ENCODE peak calls at places on chromosomes 13 and 19, in six cellular contexts. S is HCT116, O is HepG2, K is SK-N-SH, Z is GM12878, E is H1. N is an unnamed sample.

GRCh38 chr19:35935911-35936737 is at the start of gene LRFN3:
- DNase-seq in S (peak), O (peak), K (peak), Z (no peak), E (peak), N (peak)

GRCh38 chr19:15379996-15380647 is 535 bp upstream of the AKAP8 start:
- DNase-seq in S (peak), O (peak), K (no peak), Z (no peak), E (peak), N (peak)

GRCh38 chr19:57473646-57474045 is 3.7 kb downstream of the ZNF772 start:
- DNase-seq in S (no peak), O (no peak), K (no peak), Z (no peak), E (no peak), N (no peak)

GRCh38 chr13:100334209-100334608 is 245.3 kb downstream of the PCCA start:
- DNase-seq in S (no peak), O (no peak), K (no peak), Z (no peak), E (no peak), N (no peak)

GRCh38 chr13:67652887-67653286 is 422.8 kb upstream of the PCDH9 start:
- DNase-seq in S (no peak), O (no peak), K (no peak), Z (no peak), E (no peak), N (no peak)

GRCh38 chr13:66532146-66532545 is 698.0 kb downstream of the PCDH9 start:
- DNase-seq in S (no peak), O (no peak), K (no peak), Z (no peak), E (no peak), N (no peak)

GRCh38 chr13:50400035-50400726 is 384.9 kb downstream of the KCNRG start:
- DNase-seq in S (no peak), O (no peak), K (no peak), Z (no peak), E (no peak), N (no peak)

GRCh38 chr19:39498262-39499081 is at the start of gene DLL3:
- DNase-seq in S (no peak), O (no peak), K (peak), Z (no peak), E (peak), N (peak)

GRCh38 chr19:45340232-45340898 is at the start of gene KLC3:
- DNase-seq in S (peak), O (no peak), K (peak), Z (no peak), E (peak), N (peak)

GRCh38 chr13:34223984-34224383 is 406.0 kb downstream of the RFC3 start:
- DNase-seq in S (no peak), O (peak), K (no peak), Z (no peak), E (no peak), N (no peak)

GRCh38 chr13:25478186-25478585 is 106.4 kb downstream of the ATP8A2 start:
- DNase-seq in S (no peak), O (peak), K (no peak), Z (no peak), E (no peak), N (no peak)

GRCh38 chr19:46076951-46077814 is 36.4 kb upstream of the IGFL4 start:
- DNase-seq in S (peak), O (peak), K (peak), Z (no peak), E (peak), N (peak)

GRCh38 chr13:73902296-73902695 is 231.9 kb downstream of the KLF12 start:
- DNase-seq in S (no peak), O (no peak), K (no peak), Z (no peak), E (no peak), N (no peak)

GRCh38 chr19:18227781-18228271 is 1.6 kb upstream of the PDE4C start:
- DNase-seq in S (no peak), O (no peak), K (no peak), Z (no peak), E (no peak), N (no peak)

GRCh38 chr13:66099825-66100224 is 1130.3 kb downstream of the PCDH9 start:
- DNase-seq in S (no peak), O (no peak), K (no peak), Z (no peak), E (no peak), N (no peak)

GRCh38 chr19:41646589-41647204 is 19.8 kb upstream of the CEACAM4 start:
- DNase-seq in S (peak), O (no peak), K (peak), Z (no peak), E (peak), N (peak)

GRCh38 chr13:70668293-70668692 is 560.0 kb upstream of the KLHL1 start:
- DNase-seq in S (no peak), O (peak), K (no peak), Z (no peak), E (no peak), N (peak)

GRCh38 chr19:3670796-3671679 is 29.2 kb downstream of the PIP5K1C start:
- DNase-seq in S (no peak), O (no peak), K (no peak), Z (no peak), E (no peak), N (no peak)

GRCh38 chr13:101868585-101869469 is 416.4 kb downstream of the ITGBL1 start:
- DNase-seq in S (no peak), O (no peak), K (no peak), Z (no peak), E (no peak), N (no peak)

GRCh38 chr13:35785563-35786327 is 309.3 kb upstream of the MAB21L1 start:
- DNase-seq in S (no peak), O (no peak), K (peak), Z (no peak), E (no peak), N (no peak)

GRCh38 chr19:13834308-13834790 is 39.1 kb downstream of the ZSWIM4 start:
- DNase-seq in S (no peak), O (no peak), K (no peak), Z (no peak), E (no peak), N (peak)

GRCh38 chr19:1683869-1684572 is 31.6 kb upstream of the TCF3 start:
- DNase-seq in S (no peak), O (no peak), K (peak), Z (no peak), E (no peak), N (no peak)

GRCh38 chr13:24865158-24865557 is 101.2 kb downstream of the RNF17 start:
- DNase-seq in S (no peak), O (no peak), K (no peak), Z (no peak), E (no peak), N (no peak)

GRCh38 chr13:113145496-113145895 is 13.0 kb upstream of the PROZ start:
- DNase-seq in S (no peak), O (no peak), K (no peak), Z (no peak), E (no peak), N (no peak)

GRCh38 chr19:55650602-55651230 is 2.7 kb downstream of the CCDC106 start:
- DNase-seq in S (no peak), O (no peak), K (peak), Z (no peak), E (no peak), N (no peak)
- TF ChIP-seq JUND in S (no peak), O (no peak), K (no peak), Z (no peak), E (no peak), N (no peak)

DNA sequence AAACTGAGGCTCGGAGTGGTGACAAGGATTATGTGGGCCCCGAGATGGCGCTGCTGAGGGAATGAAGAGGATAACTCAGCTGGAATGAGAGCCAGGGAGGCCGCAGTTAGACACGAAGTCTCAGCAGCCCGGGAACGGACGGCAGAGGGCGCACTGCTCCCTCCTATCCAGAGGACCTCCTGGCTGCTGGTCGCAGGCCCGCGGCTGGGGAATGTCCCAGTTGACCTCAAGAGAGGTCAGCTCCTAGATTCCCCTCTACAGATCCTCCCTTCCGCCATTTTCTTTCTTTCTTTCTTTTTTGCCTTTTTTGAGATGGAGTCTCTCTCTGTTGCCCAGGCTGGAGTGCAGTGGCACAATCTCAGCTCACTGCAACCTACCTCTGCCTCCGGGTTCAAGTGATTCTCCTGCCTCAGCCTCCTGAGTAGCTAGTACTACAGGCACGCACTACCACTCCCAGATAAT is 24.1 kb upstream of the ASPDH start:
- DNase-seq in S (peak), O (peak), K (peak), Z (no peak), E (peak), N (peak)
- TF ChIP-seq JUND in S (no peak), O (no peak), K (no peak), Z (no peak), E (peak), N (no peak)

GRCh38 chr19:572891-573825 is 762 bp downstream of the BSG start:
- DNase-seq in S (no peak), O (no peak), K (peak), Z (no peak), E (no peak), N (peak)

GRCh38 chr19:574658-575526 is 2.5 kb downstream of the BSG start:
- DNase-seq in S (no peak), O (peak), K (no peak), Z (peak), E (no peak), N (no peak)

GRCh38 chr19:576768-577438 is 4.5 kb downstream of the BSG start:
- DNase-seq in S (no peak), O (no peak), K (no peak), Z (no peak), E (no peak), N (no peak)

GRCh38 chr19:577439-578392 is 5.3 kb downstream of the BSG start:
- DNase-seq in S (no peak), O (no peak), K (no peak), Z (no peak), E (no peak), N (no peak)

GRCh38 chr19:575527-576506 is 3.4 kb downstream of the BSG start:
- DNase-seq in S (no peak), O (no peak), K (peak), Z (no peak), E (no peak), N (no peak)
- TF ChIP-seq JUND in S (no peak), O (no peak), K (no peak), Z (no peak), E (no peak), N (no peak)

GRCh38 chr13:51681037-51681678 is 96.9 kb downstream of the WDFY2 start:
- DNase-seq in S (no peak), O (no peak), K (no peak), Z (no peak), E (no peak), N (no peak)

GRCh38 chr13:51683537-51684050 is 99.3 kb downstream of the WDFY2 start:
- DNase-seq in S (no peak), O (no peak), K (no peak), Z (no peak), E (no peak), N (no peak)

GRCh38 chr13:51687928-51688714 is 103.9 kb downstream of the WDFY2 start:
- DNase-seq in S (no peak), O (peak), K (peak), Z (no peak), E (no peak), N (no peak)

GRCh38 chr13:51682691-51683090 is 98.4 kb downstream of the WDFY2 start:
- DNase-seq in S (no peak), O (no peak), K (no peak), Z (no peak), E (no peak), N (no peak)

DNA sequence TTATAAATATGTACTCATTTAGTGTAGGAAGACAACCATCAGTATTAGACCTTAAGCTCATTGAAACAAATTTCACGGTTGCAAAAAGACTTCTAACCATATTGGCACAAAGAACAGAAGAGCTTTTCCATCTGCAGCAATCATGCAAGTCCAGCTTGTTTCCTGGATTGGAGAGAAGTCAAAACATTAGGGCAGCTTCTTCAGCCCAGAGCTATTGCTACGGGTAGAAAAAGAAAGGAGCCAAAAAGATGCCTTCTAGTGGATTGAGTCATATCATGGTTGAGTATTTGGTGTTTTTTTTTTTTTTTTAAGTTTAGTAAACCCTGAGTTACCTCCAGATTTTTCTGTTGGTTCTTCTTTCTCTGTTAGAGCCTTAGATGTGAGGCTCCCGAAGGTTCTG is 99.8 kb downstream of the WDFY2 start:
- DNase-seq in S (no peak), O (no peak), K (no peak), Z (no peak), E (no peak), N (no peak)
- TF ChIP-seq JUND in S (no peak), O (no peak), K (no peak), Z (no peak), E (no peak), N (no peak)

N was measured in T47D.